ENCODE peak calls at places on chromosomes 6 and 20, in ten cellular contexts. Z is HCT116, G is K562, D is HepG2, H is IMR-90, N is Peyer's patch, C is endothelial cell of umbilical vein, J is prostate gland, K is ovary, S is testis. B is an unnamed sample.

GRCh38 chr6:116384727-116385461 is 14.1 kb downstream of the DSE start:
- DNase-seq in Z (no peak), G (no peak), D (no peak), H (no peak), N (no peak), C (no peak), J (no peak), K (no peak), S (no peak), B (no peak)

GRCh38 chr20:11411765-11412164 is 505.9 kb upstream of the BTBD3 start:
- DNase-seq in Z (no peak), G (no peak), D (no peak), H (no peak), N (no peak), C (no peak), J (no peak), K (no peak), S (peak; percentile 49), B (no peak)

GRCh38 chr20:49030954-49031619 is 15.0 kb upstream of the CSE1L start:
- DNase-seq in Z (no peak), G (no peak), D (no peak), H (no peak), N (no peak), C (no peak), J (no peak), K (no peak), S (no peak), B (no peak)

GRCh38 chr6:30483677-30484279 is 5.5 kb upstream of the HLA-E start:
- DNase-seq in Z (peak; percentile 54), G (peak; percentile 62), D (peak; percentile 66), H (peak; percentile 74), N (peak; percentile 74), C (peak; percentile 84), J (peak; percentile 32), K (no peak), S (peak; percentile 48), B (no peak)

GRCh38 chr6:111715321-111715720 is 109.6 kb upstream of the TRAF3IP2 start:
- DNase-seq in Z (no peak), G (no peak), D (no peak), H (no peak), N (no peak), C (no peak), J (no peak), K (no peak), S (no peak), B (no peak)

GRCh38 chr6:163296835-163297519 is 117.5 kb upstream of the QKI start:
- DNase-seq in Z (no peak), G (no peak), D (no peak), H (no peak), N (no peak), C (no peak), J (no peak), K (no peak), S (no peak), B (no peak)

GRCh38 chr20:41716911-41717310 is 98.7 kb upstream of the CHD6 start:
- DNase-seq in Z (no peak), G (no peak), D (no peak), H (no peak), N (no peak), C (no peak), J (no peak), K (no peak), S (no peak), B (no peak)

GRCh38 chr6:30884521-30885480 is 482 bp downstream of the DDR1 start:
- DNase-seq in Z (no peak), G (peak; percentile 72), D (no peak), H (peak; percentile 15), N (peak; percentile 74), C (no peak), J (no peak), K (peak; percentile 76), S (peak; percentile 58), B (no peak)

GRCh38 chr6:169296170-169296569 is 42.5 kb upstream of the THBS2 start:
- DNase-seq in Z (no peak), G (no peak), D (peak; percentile 71), H (peak; percentile 45), N (no peak), C (no peak), J (peak; percentile 34), K (no peak), S (no peak), B (no peak)

GRCh38 chr6:119182875-119183274 is 104.4 kb upstream of the FAM184A start:
- DNase-seq in Z (no peak), G (no peak), D (no peak), H (no peak), N (no peak), C (no peak), J (no peak), K (no peak), S (no peak), B (no peak)

GRCh38 chr6:50093116-50093937 is 43.6 kb upstream of the DEFB112 start:
- DNase-seq in Z (no peak), G (no peak), D (peak; percentile 90), H (no peak), N (no peak), C (no peak), J (no peak), K (no peak), S (no peak), B (no peak)

GRCh38 chr6:152552616-152553209 is 84.4 kb downstream of the SYNE1 start:
- DNase-seq in Z (peak; percentile 70), G (peak; percentile 24), D (peak; percentile 73), H (peak; percentile 77), N (peak; percentile 61), C (peak; percentile 88), J (peak; percentile 60), K (peak; percentile 81), S (peak; percentile 81), B (peak; percentile 62)

GRCh38 chr20:50931306-50932015 is at the start of gene ADNP:
- DNase-seq in Z (peak; percentile 88), G (peak; percentile 82), D (peak; percentile 88), H (peak; percentile 86), N (peak; percentile 96), C (peak; percentile 95), J (peak; percentile 88), K (peak; percentile 94), S (peak; percentile 93), B (peak; percentile 92)

GRCh38 chr20:13286600-13286999 is 65.5 kb downstream of the ISM1 start:
- DNase-seq in Z (no peak), G (no peak), D (no peak), H (no peak), N (no peak), C (no peak), J (peak; percentile 90), K (no peak), S (no peak), B (no peak)

GRCh38 chr6:402901-403658 is 11.5 kb downstream of the IRF4 start:
- DNase-seq in Z (no peak), G (no peak), D (no peak), H (no peak), N (no peak), C (no peak), J (no peak), K (no peak), S (no peak), B (no peak)

GRCh38 chr6:114096553-114097172 is 125.7 kb upstream of the HDAC2 start:
- DNase-seq in Z (peak; percentile 16), G (peak; percentile 40), D (peak; percentile 46), H (peak; percentile 28), N (no peak), C (peak; percentile 30), J (no peak), K (no peak), S (peak; percentile 17), B (no peak)

GRCh38 chr20:43669332-43669731 is 2.4 kb downstream of the MYBL2 start:
- DNase-seq in Z (no peak), G (no peak), D (no peak), H (peak; percentile 62), N (peak; percentile 60), C (peak; percentile 41), J (no peak), K (no peak), S (no peak), B (no peak)

GRCh38 chr6:26194329-26194701 is 107.1 kb downstream of the HFE start:
- DNase-seq in Z (no peak), G (no peak), D (no peak), H (no peak), N (no peak), C (no peak), J (no peak), K (no peak), S (no peak), B (no peak)
- TF ChIP-seq POLR2A in Z (no peak), G (no peak), D (no peak), H (no peak), N (no peak), C (no peak), J (no peak), K (no peak), S (no peak), B (no peak)

DNA sequence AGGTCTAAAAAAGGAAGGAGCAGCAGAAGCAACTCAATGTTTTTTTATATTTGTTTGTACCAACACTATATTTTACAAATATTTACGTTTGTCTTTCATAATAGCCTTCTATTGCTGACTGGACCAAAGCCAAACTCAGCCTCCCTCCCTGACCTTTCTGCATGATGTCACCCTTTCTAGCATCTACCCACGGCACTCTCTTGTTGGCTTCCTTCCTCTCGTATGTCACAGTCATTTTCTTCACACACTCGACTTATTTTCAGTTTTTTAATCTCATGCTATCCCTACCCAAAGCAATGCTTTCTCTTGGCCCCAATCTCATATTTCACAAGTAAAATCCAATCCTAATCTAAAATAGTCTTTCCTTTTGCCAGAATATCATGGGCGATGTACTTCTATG is 16.3 kb upstream of the FAM8A1 start:
- DNase-seq in Z (no peak), G (no peak), D (no peak), H (peak; percentile 59), N (no peak), C (no peak), J (no peak), K (no peak), S (no peak), B (no peak)
- H3K4me3 ChIP-seq in Z (no peak overlapping the region), G (no peak overlapping the region), D (peak overlapping the region; percentile 34), H (no peak overlapping the region), N (no peak overlapping the region), C (peak overlapping the region; percentile 13), J (no peak overlapping the region), K (no peak overlapping the region), S (no peak overlapping the region), B (no peak overlapping the region)

DNA sequence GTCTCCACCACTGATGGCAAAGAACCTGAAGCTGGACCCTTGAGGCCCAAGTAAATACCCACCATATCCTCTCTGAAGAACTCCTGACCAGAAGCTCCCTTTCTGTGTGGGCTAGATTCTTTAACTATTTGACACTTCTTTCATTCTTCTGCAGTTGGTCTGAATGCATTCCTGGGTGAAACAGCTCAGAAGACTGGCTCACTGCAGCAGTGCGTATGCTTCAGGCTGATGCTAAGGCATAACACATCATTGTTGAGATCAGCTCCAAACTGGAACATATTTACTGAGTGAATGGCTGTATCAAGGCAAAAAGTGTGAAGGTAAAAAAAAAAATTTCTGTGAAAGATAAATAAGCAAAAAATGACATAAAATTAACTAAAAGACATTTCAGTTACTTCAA is 19.7 kb downstream of the ZSCAN23 start:
- DNase-seq in Z (no peak), G (no peak), D (no peak), H (no peak), N (no peak), C (no peak), J (no peak), K (no peak), S (no peak), B (no peak)
- H3K36me3 ChIP-seq in Z (no peaks in the 10 kb centered on the region), G (no peaks in the 10 kb centered on the region), D (no peaks in the 10 kb centered on the region), H (peaks cover 8% of the 10 kb centered on the region), N (no peaks in the 10 kb centered on the region), C (no peaks in the 10 kb centered on the region), J (no peaks in the 10 kb centered on the region), K (no peaks in the 10 kb centered on the region), S (no peaks in the 10 kb centered on the region), B (no peaks in the 10 kb centered on the region)

GRCh38 chr20:53168491-53168890 is 196.3 kb downstream of the TSHZ2 start:
- DNase-seq in Z (no peak), G (no peak), D (no peak), H (no peak), N (no peak), C (no peak), J (no peak), K (no peak), S (no peak), B (no peak)
- TF ChIP-seq POLR2A in Z (no peak), G (no peak), D (no peak), H (no peak), N (no peak), C (no peak), J (no peak), K (no peak), S (no peak), B (no peak)

B was measured in tibial nerve.